ENCODE peak calls at places on chromosomes 7 and 10, in ten cellular contexts. M, N, T, K, E, A, D, C, G and Q are unnamed samples.

GRCh38 chr7:98123073-98123696 is 16.5 kb downstream of the LMTK2 start:
- DNase-seq in N (no peak), T (no peak), K (no peak), D (no peak), E (no peak), M (no peak), G (no peak), A (no peak), C (no peak), Q (no peak)

GRCh38 chr7:84801396-84801795 is 385.5 kb downstream of the SEMA3D start:
- DNase-seq in T (no peak), A (no peak), M (no peak), G (no peak), C (no peak), D (no peak), N (no peak), K (no peak), E (no peak), Q (peak; percentile 24)

GRCh38 chr7:129951076-129952011 is 1.4 kb downstream of the UBE2H start:
- DNase-seq in N (no peak), D (no peak), K (no peak), G (no peak), C (peak; percentile 22), A (no peak), E (no peak), M (peak; percentile 26), T (peak; percentile 59), Q (no peak)

GRCh38 chr10:72089618-72090017 is 1.3 kb upstream of the SPOCK2 start:
- DNase-seq in K (no peak), N (no peak), M (no peak), T (no peak), A (no peak), G (no peak), C (no peak), E (no peak), D (no peak), Q (no peak)

GRCh38 chr10:5905854-5906507 is 15.9 kb downstream of the FBH1 start:
- DNase-seq in E (no peak), D (no peak), G (no peak), C (no peak), A (no peak), K (peak; percentile 41), T (no peak), N (no peak), M (no peak), Q (peak; percentile 4)

GRCh38 chr7:128875523-128875948 is 12.9 kb downstream of the ATP6V1F start:
- DNase-seq in T (no peak), N (no peak), M (no peak), C (no peak), E (no peak), G (no peak), D (no peak), A (no peak), K (peak; percentile 7), Q (no peak)

GRCh38 chr10:29804025-29804852 is 169.5 kb upstream of the SVIL start:
- DNase-seq in K (peak; percentile 51), M (no peak), E (peak; percentile 74), G (peak; percentile 45), T (no peak), C (no peak), A (no peak), D (peak; percentile 71), N (peak; percentile 93), Q (peak; percentile 96)

GRCh38 chr10:84574101-84574500 is 245.7 kb downstream of the CCSER2 start:
- DNase-seq in K (no peak), D (no peak), M (no peak), C (no peak), G (no peak), N (no peak), E (no peak), T (no peak), A (no peak), Q (no peak)

GRCh38 chr7:137962875-137963507 is 38.9 kb downstream of the CREB3L2 start:
- DNase-seq in E (no peak), M (no peak), N (no peak), D (no peak), G (no peak), A (no peak), T (no peak), K (no peak), C (no peak), Q (no peak)

GRCh38 chr10:73863039-73863817 is 11.1 kb downstream of the CAMK2G start:
- DNase-seq in K (no peak), M (no peak), T (no peak), A (no peak), G (no peak), D (no peak), E (peak; percentile 31), C (no peak), N (no peak), Q (no peak)

GRCh38 chr7:100516135-100516812 is 22.7 kb upstream of the AGFG2 start:
- DNase-seq in M (no peak), E (peak; percentile 98), A (peak; percentile 56), G (peak; percentile 52), N (peak; percentile 85), C (no peak), D (peak; percentile 94), K (peak; percentile 52), T (peak; percentile 73), Q (peak; percentile 94)

GRCh38 chr7:44065431-44066110 is at the start of gene PGAM2:
- DNase-seq in M (peak; percentile 72), T (no peak), N (no peak), C (peak; percentile 39), K (peak; percentile 85), G (no peak), A (no peak), D (no peak), E (no peak), Q (peak; percentile 47)